ENCODE peak calls at places on chromosomes 4 and X, in seven cellular contexts. E is fibroblast of lung, G is testis, Q is small intestine, A is heart left ventricle, P is adipocyte, B is left ventricle myocardium inferior. T is an unnamed sample.
A peak's percentile ranks its signal among the peaks of the same experiment; 100 is the strongest.

GRCh38 chr4:57068237-57068981 is 41.8 kb downstream of the IGFBP7 start:
- DNase-seq in E (no peak), G (no peak), Q (no peak), A (no peak), P (no peak), B (no peak), T (no peak)

GRCh38 chr4:74021617-74022016 is 16.9 kb downstream of the CXCL3 start:
- DNase-seq in E (no peak), G (no peak), Q (no peak), A (no peak), P (no peak), B (no peak), T (no peak)

GRCh38 chrX:129516402-129516801 is 6.9 kb downstream of the SMARCA1 start:
- DNase-seq in E (no peak), G (no peak), Q (no peak), A (no peak), P (no peak), B (no peak), T (no peak)

GRCh38 chr4:163911891-163912290 is 417.4 kb downstream of the TMA16 start:
- DNase-seq in E (no peak), G (no peak), Q (no peak), A (no peak), P (no peak), B (no peak), T (no peak)

GRCh38 chr4:177427097-177427665 is 15.1 kb downstream of the AGA start:
- DNase-seq in E (peak; percentile 52), G (no peak), Q (peak; percentile 67), A (no peak), P (peak; percentile 52), B (no peak), T (no peak)

GRCh38 chr4:4559596-4559995 is 17.7 kb upstream of the STX18 start:
- DNase-seq in E (no peak), G (no peak), Q (no peak), A (no peak), P (peak; percentile 28), B (no peak), T (no peak)

GRCh38 chrX:39736219-39737211 is 361.2 kb downstream of the BCOR start:
- DNase-seq in E (peak; percentile 68), G (peak; percentile 80), Q (no peak), A (peak; percentile 95), P (peak; percentile 77), B (peak; percentile 87), T (peak; percentile 95)

GRCh38 chr4:15162465-15163283 is 160.4 kb downstream of the CPEB2 start:
- DNase-seq in E (peak; percentile 76), G (no peak), Q (peak; percentile 15), A (no peak), P (peak; percentile 71), B (no peak), T (no peak)

GRCh38 chrX:31227250-31227649 is 155.4 kb upstream of the FTHL17 start:
- DNase-seq in E (no peak), G (no peak), Q (no peak), A (no peak), P (no peak), B (no peak), T (no peak)

GRCh38 chrX:4550018-4550417 is 836.6 kb upstream of the PRKX start:
- DNase-seq in E (no peak), G (peak; percentile 13), Q (no peak), A (no peak), P (no peak), B (no peak), T (no peak)

GRCh38 chr4:82770607-82771006 is 28.0 kb downstream of the SCD5 start:
- DNase-seq in E (no peak), G (no peak), Q (no peak), A (no peak), P (no peak), B (no peak), T (no peak)

GRCh38 chrX:13732246-13733067 is 2.0 kb downstream of the TRAPPC2 start:
- DNase-seq in E (no peak), G (no peak), Q (no peak), A (no peak), P (no peak), B (no peak), T (no peak)

GRCh38 chr4:87047281-87047798 is 112.5 kb downstream of the AFF1 start:
- DNase-seq in E (no peak), G (no peak), Q (no peak), A (no peak), P (no peak), B (no peak), T (peak; percentile 60)

GRCh38 chr4:128913228-128913627 is 103.7 kb downstream of the JADE1 start:
- DNase-seq in E (no peak), G (no peak), Q (no peak), A (no peak), P (no peak), B (no peak), T (no peak)

GRCh38 chr4:128917781-128918180 is 108.3 kb downstream of the JADE1 start:
- DNase-seq in E (no peak), G (no peak), Q (no peak), A (no peak), P (no peak), B (no peak), T (no peak)

GRCh38 chr4:128921954-128922353 is 112.5 kb downstream of the JADE1 start:
- DNase-seq in E (no peak), G (no peak), Q (no peak), A (no peak), P (no peak), B (no peak), T (no peak)

GRCh38 chr4:128915544-128915943 is 106.0 kb downstream of the JADE1 start:
- DNase-seq in E (no peak), G (no peak), Q (no peak), A (no peak), P (no peak), B (no peak), T (no peak)

GRCh38 chr4:128916832-128917231 is 107.3 kb downstream of the JADE1 start:
- DNase-seq in E (no peak), G (peak; percentile 27), Q (peak; percentile 3), A (no peak), P (no peak), B (no peak), T (peak; percentile 3)
- H3K4me3 ChIP-seq in E (no peak overlapping the region), G (no peak overlapping the region), Q (no peak overlapping the region), A (no peak overlapping the region), P (no peak overlapping the region), B (no peak overlapping the region), T (no peak overlapping the region)

GRCh38 chrX:152798945-152799344 is 29.5 kb upstream of the MAGEA6 start:
- DNase-seq in E (no peak), G (no peak), Q (peak; percentile 1), A (no peak), P (no peak), B (no peak), T (no peak)
- H3K4me1 ChIP-seq in E (no peaks in the 10 kb centered on the region), G (no peaks in the 10 kb centered on the region), Q (no peaks in the 10 kb centered on the region), A (no peaks in the 10 kb centered on the region), P (no peaks in the 10 kb centered on the region), B (no peaks in the 10 kb centered on the region), T (no peaks in the 10 kb centered on the region)

GRCh38 chrX:9717376-9717775 is 48.3 kb downstream of the GPR143 start:
- DNase-seq in E (no peak), G (no peak), Q (no peak), A (no peak), P (no peak), B (no peak), T (no peak)
- H3K36me3 ChIP-seq in E (no peaks in the 10 kb centered on the region), G (no peaks in the 10 kb centered on the region), Q (no peaks in the 10 kb centered on the region), A (peaks cover 15% of the 10 kb centered on the region), P (peaks cover 16% of the 10 kb centered on the region), B (peaks cover 45% of the 10 kb centered on the region), T (no peaks in the 10 kb centered on the region)

GRCh38 chr4:153148796-153149195 is 55.4 kb upstream of the TRIM2 start:
- DNase-seq in E (no peak), G (no peak), Q (no peak), A (no peak), P (no peak), B (no peak), T (no peak)
- H3K4me3 ChIP-seq in E (no peak overlapping the region), G (no peak overlapping the region), Q (no peak overlapping the region), A (no peak overlapping the region), P (no peak overlapping the region), B (no peak overlapping the region), T (no peak overlapping the region)

DNA sequence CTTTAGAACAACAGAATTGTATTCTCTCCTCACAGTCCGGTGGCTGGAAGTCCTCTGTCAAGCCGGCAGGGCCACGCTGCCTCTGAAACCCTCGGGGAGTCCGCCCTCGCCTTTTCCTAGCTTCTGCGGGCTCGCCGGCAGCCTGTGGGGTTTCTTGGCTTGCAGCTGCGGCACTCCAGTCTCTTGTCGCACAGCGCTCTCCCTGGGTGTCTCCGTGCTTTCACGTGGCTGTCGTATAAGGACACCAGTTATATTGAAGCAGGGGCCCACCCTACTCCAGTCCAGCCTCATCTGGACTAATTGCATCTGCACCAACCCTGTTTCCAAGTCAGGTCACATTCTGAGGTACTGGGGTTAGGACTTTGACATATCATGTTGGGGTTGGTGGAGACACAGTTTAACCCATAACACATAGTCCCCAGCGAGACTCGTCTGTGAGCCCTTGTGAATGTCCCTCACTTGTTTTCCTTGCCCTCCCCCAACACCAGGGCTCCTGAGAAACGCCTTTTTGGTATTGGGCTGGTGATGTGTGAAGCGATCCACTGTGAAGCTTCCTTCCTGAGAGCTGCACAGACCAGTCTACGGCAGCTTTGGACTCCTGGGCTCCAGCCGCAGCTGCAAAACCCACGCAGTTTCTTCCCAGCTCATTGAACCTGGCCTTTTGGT is 22.7 kb downstream of the TMEM131L start:
- DNase-seq in E (no peak), G (no peak), Q (no peak), A (peak; percentile 67), P (no peak), B (peak; percentile 51), T (no peak)
- H3K4me1 ChIP-seq in E (peaks cover 31% of the 10 kb centered on the region), G (no peaks in the 10 kb centered on the region), Q (no peaks in the 10 kb centered on the region), A (peaks cover 67% of the 10 kb centered on the region), P (peaks cover 32% of the 10 kb centered on the region), B (peaks cover 72% of the 10 kb centered on the region), T (peaks cover 40% of the 10 kb centered on the region)

GRCh38 chr4:2909583-2909982 is 53.6 kb downstream of the NOP14 start:
- DNase-seq in E (no peak), G (no peak), Q (no peak), A (peak; percentile 22), P (no peak), B (no peak), T (no peak)
- H3K36me3 ChIP-seq in E (peaks cover 13% of the 10 kb centered on the region), G (no peaks in the 10 kb centered on the region), Q (peaks cover 10% of the 10 kb centered on the region), A (peaks cover 100% of the 10 kb centered on the region), P (peaks cover 94% of the 10 kb centered on the region), B (peaks cover 95% of the 10 kb centered on the region), T (peaks cover 58% of the 10 kb centered on the region)

DNA sequence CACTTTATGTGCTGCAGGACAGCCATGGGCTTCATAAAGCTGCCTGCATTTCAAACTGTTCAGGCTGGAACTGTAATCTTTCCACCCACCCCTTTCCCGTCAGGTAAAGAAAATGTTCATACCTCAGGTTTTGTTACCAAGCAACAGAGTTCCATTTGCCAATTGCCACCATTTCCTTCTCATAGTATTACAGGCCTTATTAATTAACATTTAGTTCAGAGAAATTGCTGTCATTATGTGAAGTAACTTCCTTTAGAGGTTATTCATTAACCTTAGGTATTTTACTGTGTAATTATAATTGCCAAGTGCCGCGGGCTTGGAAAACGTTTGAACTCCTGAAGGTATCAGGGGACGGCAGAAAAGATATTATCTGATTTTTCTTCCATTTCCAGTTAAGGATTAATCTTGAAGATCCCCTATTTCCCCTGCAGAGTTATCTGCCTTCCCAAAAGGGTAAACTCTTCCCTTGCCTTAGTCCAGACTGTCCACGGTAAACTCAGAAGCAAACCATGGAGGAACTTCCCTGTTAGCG is 149.6 kb downstream of the SPRY1 start:
- DNase-seq in E (no peak), G (no peak), Q (peak; percentile 90), A (no peak), P (no peak), B (no peak), T (no peak)
- H3K4me3 ChIP-seq in E (no peak overlapping the region), G (no peak overlapping the region), Q (no peak overlapping the region), A (no peak overlapping the region), P (no peak overlapping the region), B (no peak overlapping the region), T (no peak overlapping the region)

T was measured in thyroid gland.